ENCODE peak calls at places on chromosome 13, in ten cellular contexts. One of them, this sample, is unnamed. For H3K9me3, the result is how much of the 10 kb centered on the place peaks cover.

GRCh38 chr13:72763411-72763810 is 18.3 kb downstream of the DIS3 start:
- DNase-seq in lung: no peak
- DNase-seq in K562: no peak
- DNase-seq in pancreas: no peak
- DNase-seq in mammary epithelial cell: no peak
- DNase-seq in naive thymus-derived CD4-positive, alpha-beta T cell: no peak
- DNase-seq in tibial artery: no peak
- DNase-seq in endodermal cell: no peak
- DNase-seq in lower lobe of right lung: no peak
- DNase-seq in endothelial cell of umbilical vein: no peak
- DNase-seq in this sample: no peak

GRCh38 chr13:101535192-101535746 is 82.8 kb downstream of the ITGBL1 start:
- DNase-seq in endodermal cell: no peak
- DNase-seq in naive thymus-derived CD4-positive, alpha-beta T cell: no peak
- DNase-seq in tibial artery: no peak
- DNase-seq in lower lobe of right lung: no peak
- DNase-seq in endothelial cell of umbilical vein: no peak
- DNase-seq in pancreas: no peak
- DNase-seq in lung: no peak
- DNase-seq in mammary epithelial cell: no peak
- DNase-seq in K562: no peak
- DNase-seq in this sample: no peak

GRCh38 chr13:104074326-104074725 is 1008.1 kb upstream of the SLC10A2 start:
- DNase-seq in tibial artery: no peak
- DNase-seq in mammary epithelial cell: no peak
- DNase-seq in pancreas: no peak
- DNase-seq in endothelial cell of umbilical vein: no peak
- DNase-seq in naive thymus-derived CD4-positive, alpha-beta T cell: no peak
- DNase-seq in K562: no peak
- DNase-seq in lower lobe of right lung: no peak
- DNase-seq in endodermal cell: no peak
- DNase-seq in lung: no peak
- DNase-seq in this sample: no peak

GRCh38 chr13:66347718-66348117 is 882.4 kb downstream of the PCDH9 start:
- DNase-seq in naive thymus-derived CD4-positive, alpha-beta T cell: no peak
- DNase-seq in pancreas: no peak
- DNase-seq in tibial artery: no peak
- DNase-seq in mammary epithelial cell: no peak
- DNase-seq in endothelial cell of umbilical vein: no peak
- DNase-seq in K562: no peak
- DNase-seq in endodermal cell: no peak
- DNase-seq in lower lobe of right lung: no peak
- DNase-seq in lung: no peak
- DNase-seq in this sample: no peak

GRCh38 chr13:50724438-50724837 is 119.1 kb downstream of the DLEU7 start:
- DNase-seq in lower lobe of right lung: no peak
- DNase-seq in endodermal cell: no peak
- DNase-seq in K562: no peak
- DNase-seq in mammary epithelial cell: no peak
- DNase-seq in pancreas: no peak
- DNase-seq in lung: no peak
- DNase-seq in endothelial cell of umbilical vein: no peak
- DNase-seq in tibial artery: no peak
- DNase-seq in naive thymus-derived CD4-positive, alpha-beta T cell: no peak
- DNase-seq in this sample: no peak

GRCh38 chr13:41017153-41017552 is 2.0 kb downstream of the ELF1 start:
- DNase-seq in endodermal cell: no peak
- DNase-seq in pancreas: no peak
- DNase-seq in lower lobe of right lung: no peak
- DNase-seq in lung: no peak
- DNase-seq in endothelial cell of umbilical vein: peak
- DNase-seq in tibial artery: peak
- DNase-seq in mammary epithelial cell: peak
- DNase-seq in naive thymus-derived CD4-positive, alpha-beta T cell: no peak
- DNase-seq in K562: no peak
- DNase-seq in this sample: peak

GRCh38 chr13:108700421-108701170 is 71.2 kb downstream of the MYO16 start:
- DNase-seq in pancreas: no peak
- DNase-seq in K562: no peak
- DNase-seq in lung: no peak
- DNase-seq in mammary epithelial cell: peak
- DNase-seq in lower lobe of right lung: no peak
- DNase-seq in tibial artery: no peak
- DNase-seq in endodermal cell: no peak
- DNase-seq in naive thymus-derived CD4-positive, alpha-beta T cell: no peak
- DNase-seq in endothelial cell of umbilical vein: no peak
- DNase-seq in this sample: no peak

GRCh38 chr13:26560456-26560855 is 3.0 kb downstream of the WASF3 start:
- DNase-seq in endothelial cell of umbilical vein: no peak
- DNase-seq in naive thymus-derived CD4-positive, alpha-beta T cell: no peak
- DNase-seq in mammary epithelial cell: no peak
- DNase-seq in lower lobe of right lung: no peak
- DNase-seq in tibial artery: no peak
- DNase-seq in pancreas: no peak
- DNase-seq in endodermal cell: no peak
- DNase-seq in K562: no peak
- DNase-seq in lung: no peak
- DNase-seq in this sample: no peak

GRCh38 chr13:89496478-89496877 is 1825.3 kb downstream of the SLITRK5 start:
- DNase-seq in pancreas: no peak
- DNase-seq in endodermal cell: no peak
- DNase-seq in mammary epithelial cell: no peak
- DNase-seq in tibial artery: no peak
- DNase-seq in endothelial cell of umbilical vein: no peak
- DNase-seq in naive thymus-derived CD4-positive, alpha-beta T cell: no peak
- DNase-seq in lung: no peak
- DNase-seq in K562: no peak
- DNase-seq in lower lobe of right lung: no peak
- DNase-seq in this sample: no peak

GRCh38 chr13:24053505-24054251 is 106.8 kb upstream of the SPATA13 start:
- DNase-seq in K562: peak
- DNase-seq in lung: peak
- DNase-seq in naive thymus-derived CD4-positive, alpha-beta T cell: peak
- DNase-seq in tibial artery: no peak
- DNase-seq in pancreas: peak
- DNase-seq in endodermal cell: peak
- DNase-seq in lower lobe of right lung: peak
- DNase-seq in mammary epithelial cell: peak
- DNase-seq in endothelial cell of umbilical vein: peak
- DNase-seq in this sample: peak

GRCh38 chr13:113559901-113560644 is 24.5 kb upstream of the TFDP1 start:
- DNase-seq in mammary epithelial cell: no peak
- DNase-seq in lower lobe of right lung: peak
- DNase-seq in lung: peak
- DNase-seq in naive thymus-derived CD4-positive, alpha-beta T cell: no peak
- DNase-seq in endothelial cell of umbilical vein: no peak
- DNase-seq in tibial artery: no peak
- DNase-seq in endodermal cell: peak
- DNase-seq in K562: no peak
- DNase-seq in pancreas: no peak
- DNase-seq in this sample: no peak

GRCh38 chr13:112652512-112653458 is 37.1 kb upstream of the ATP11A start:
- DNase-seq in lower lobe of right lung: peak
- DNase-seq in pancreas: no peak
- DNase-seq in endothelial cell of umbilical vein: no peak
- DNase-seq in naive thymus-derived CD4-positive, alpha-beta T cell: no peak
- DNase-seq in tibial artery: no peak
- DNase-seq in mammary epithelial cell: peak
- DNase-seq in endodermal cell: no peak
- DNase-seq in K562: no peak
- DNase-seq in lung: no peak
- DNase-seq in this sample: no peak

GRCh38 chr13:106533101-106533939 is 2.1 kb downstream of the EFNB2 start:
- DNase-seq in tibial artery: peak
- DNase-seq in mammary epithelial cell: peak
- DNase-seq in lower lobe of right lung: peak
- DNase-seq in pancreas: peak
- DNase-seq in lung: peak
- DNase-seq in endodermal cell: peak
- DNase-seq in endothelial cell of umbilical vein: peak
- DNase-seq in naive thymus-derived CD4-positive, alpha-beta T cell: peak
- DNase-seq in K562: no peak
- DNase-seq in this sample: peak

GRCh38 chr13:18959229-18959628 is 222.4 kb downstream of the TUBA3C start:
- DNase-seq in lung: no peak
- DNase-seq in K562: no peak
- DNase-seq in mammary epithelial cell: no peak
- DNase-seq in lower lobe of right lung: no peak
- DNase-seq in pancreas: peak
- DNase-seq in endothelial cell of umbilical vein: no peak
- DNase-seq in tibial artery: no peak
- DNase-seq in naive thymus-derived CD4-positive, alpha-beta T cell: no peak
- DNase-seq in endodermal cell: no peak
- DNase-seq in this sample: no peak

GRCh38 chr13:18961383-18962117 is 220.1 kb downstream of the TUBA3C start:
- DNase-seq in K562: no peak
- DNase-seq in lung: no peak
- DNase-seq in endodermal cell: no peak
- DNase-seq in naive thymus-derived CD4-positive, alpha-beta T cell: no peak
- DNase-seq in pancreas: no peak
- DNase-seq in tibial artery: no peak
- DNase-seq in endothelial cell of umbilical vein: no peak
- DNase-seq in lower lobe of right lung: no peak
- DNase-seq in mammary epithelial cell: no peak
- DNase-seq in this sample: no peak

GRCh38 chr13:18962168-18962734 is 219.4 kb downstream of the TUBA3C start:
- DNase-seq in lung: no peak
- DNase-seq in naive thymus-derived CD4-positive, alpha-beta T cell: no peak
- DNase-seq in endodermal cell: no peak
- DNase-seq in lower lobe of right lung: no peak
- DNase-seq in mammary epithelial cell: no peak
- DNase-seq in pancreas: peak
- DNase-seq in K562: no peak
- DNase-seq in tibial artery: no peak
- DNase-seq in endothelial cell of umbilical vein: no peak
- DNase-seq in this sample: no peak

GRCh38 chr13:18959996-18960395 is 221.6 kb downstream of the TUBA3C start:
- DNase-seq in endothelial cell of umbilical vein: no peak
- DNase-seq in tibial artery: no peak
- DNase-seq in mammary epithelial cell: no peak
- DNase-seq in pancreas: peak
- DNase-seq in K562: no peak
- DNase-seq in endodermal cell: no peak
- DNase-seq in naive thymus-derived CD4-positive, alpha-beta T cell: no peak
- DNase-seq in lung: no peak
- DNase-seq in lower lobe of right lung: no peak
- DNase-seq in this sample: no peak

DNA sequence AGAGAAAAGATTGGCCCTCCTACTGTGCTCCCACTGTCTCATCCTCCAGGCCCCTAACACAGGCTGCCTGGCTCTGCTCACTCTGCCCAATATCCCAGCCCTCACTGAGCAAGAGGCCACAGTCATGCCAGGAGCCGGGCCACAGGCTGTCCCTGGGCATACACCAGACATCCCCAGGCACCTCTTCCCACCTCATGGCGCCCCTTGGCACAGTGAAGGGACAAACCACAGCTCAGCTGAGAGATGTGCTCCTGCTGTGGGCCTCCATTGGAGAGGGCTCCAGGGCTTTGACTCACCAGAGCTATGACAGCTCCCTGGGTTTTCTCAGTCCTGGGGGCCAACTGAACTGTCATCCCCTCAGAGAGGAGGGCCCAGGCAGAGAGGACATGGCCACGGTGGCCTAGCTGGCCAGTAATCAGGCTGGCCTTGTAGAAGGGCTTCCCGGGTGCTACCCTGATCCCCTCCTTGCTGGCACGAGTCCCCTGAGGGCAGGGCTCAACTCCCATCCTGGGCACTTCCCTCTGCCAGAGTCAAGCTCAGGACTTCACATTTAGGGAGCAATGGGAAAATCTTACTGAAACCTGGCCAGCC is 220.9 kb downstream of the TUBA3C start:
- DNase-seq in endodermal cell: no peak
- DNase-seq in endothelial cell of umbilical vein: no peak
- DNase-seq in mammary epithelial cell: no peak
- DNase-seq in lung: no peak
- DNase-seq in pancreas: peak
- DNase-seq in naive thymus-derived CD4-positive, alpha-beta T cell: no peak
- DNase-seq in K562: no peak
- DNase-seq in lower lobe of right lung: no peak
- DNase-seq in tibial artery: no peak
- DNase-seq in this sample: no peak
- H3K9me3 ChIP-seq in endodermal cell: under half
- H3K9me3 ChIP-seq in endothelial cell of umbilical vein: under half
- H3K9me3 ChIP-seq in mammary epithelial cell: half or more
- H3K9me3 ChIP-seq in lung: under half
- H3K9me3 ChIP-seq in pancreas: under half
- H3K9me3 ChIP-seq in naive thymus-derived CD4-positive, alpha-beta T cell: under half
- H3K9me3 ChIP-seq in K562: under half
- H3K9me3 ChIP-seq in lower lobe of right lung: under half
- H3K9me3 ChIP-seq in tibial artery: under half
- H3K9me3 ChIP-seq in this sample: under half

GRCh38 chr13:99988469-99989375 is 7.1 kb downstream of the ZIC2 start:
- DNase-seq in naive thymus-derived CD4-positive, alpha-beta T cell: no peak
- DNase-seq in K562: no peak
- DNase-seq in tibial artery: no peak
- DNase-seq in lower lobe of right lung: no peak
- DNase-seq in lung: no peak
- DNase-seq in endodermal cell: peak
- DNase-seq in endothelial cell of umbilical vein: no peak
- DNase-seq in pancreas: no peak
- DNase-seq in mammary epithelial cell: no peak
- DNase-seq in this sample: no peak
- H3K4me3 ChIP-seq in naive thymus-derived CD4-positive, alpha-beta T cell: no peak
- H3K4me3 ChIP-seq in K562: no peak
- H3K4me3 ChIP-seq in tibial artery: no peak
- H3K4me3 ChIP-seq in lower lobe of right lung: no peak
- H3K4me3 ChIP-seq in lung: no peak
- H3K4me3 ChIP-seq in endodermal cell: peak
- H3K4me3 ChIP-seq in endothelial cell of umbilical vein: no peak
- H3K4me3 ChIP-seq in pancreas: no peak
- H3K4me3 ChIP-seq in mammary epithelial cell: no peak
- H3K4me3 ChIP-seq in this sample: no peak

GRCh38 chr13:48637601-48638000 is 16.1 kb upstream of the CYSLTR2 start:
- DNase-seq in K562: no peak
- DNase-seq in lung: no peak
- DNase-seq in pancreas: no peak
- DNase-seq in lower lobe of right lung: no peak
- DNase-seq in mammary epithelial cell: no peak
- DNase-seq in endothelial cell of umbilical vein: no peak
- DNase-seq in tibial artery: no peak
- DNase-seq in naive thymus-derived CD4-positive, alpha-beta T cell: no peak
- DNase-seq in endodermal cell: no peak
- DNase-seq in this sample: no peak
- H3K9me3 ChIP-seq in K562: under half
- H3K9me3 ChIP-seq in lung: under half
- H3K9me3 ChIP-seq in pancreas: under half
- H3K9me3 ChIP-seq in lower lobe of right lung: under half
- H3K9me3 ChIP-seq in mammary epithelial cell: under half
- H3K9me3 ChIP-seq in endothelial cell of umbilical vein: under half
- H3K9me3 ChIP-seq in tibial artery: under half
- H3K9me3 ChIP-seq in naive thymus-derived CD4-positive, alpha-beta T cell: under half
- H3K9me3 ChIP-seq in endodermal cell: under half
- H3K9me3 ChIP-seq in this sample: under half

DNA sequence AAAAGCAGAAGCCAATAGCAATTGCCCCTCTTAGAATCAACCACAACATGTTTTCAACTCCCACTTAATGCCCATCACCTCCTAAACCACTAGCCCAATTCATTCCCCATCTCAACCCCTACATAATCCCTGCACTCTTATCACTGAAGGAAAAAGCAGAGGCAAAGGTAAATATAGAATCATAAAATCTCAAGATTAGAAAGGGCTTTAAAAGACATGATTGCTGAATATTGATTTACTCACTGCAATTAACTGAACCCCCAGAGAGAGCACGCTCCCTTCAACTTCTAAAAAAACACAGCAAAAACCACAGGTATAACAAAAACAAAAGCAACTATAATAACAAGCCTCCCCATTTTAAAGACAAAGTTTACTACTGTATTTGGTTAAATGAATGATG is 15.1 kb upstream of the POU4F1 start:
- DNase-seq in mammary epithelial cell: no peak
- DNase-seq in pancreas: no peak
- DNase-seq in lower lobe of right lung: no peak
- DNase-seq in lung: no peak
- DNase-seq in endodermal cell: no peak
- DNase-seq in endothelial cell of umbilical vein: no peak
- DNase-seq in K562: no peak
- DNase-seq in tibial artery: no peak
- DNase-seq in naive thymus-derived CD4-positive, alpha-beta T cell: no peak
- DNase-seq in this sample: no peak
- H3K4me3 ChIP-seq in mammary epithelial cell: no peak
- H3K4me3 ChIP-seq in pancreas: no peak
- H3K4me3 ChIP-seq in lower lobe of right lung: no peak
- H3K4me3 ChIP-seq in lung: no peak
- H3K4me3 ChIP-seq in endodermal cell: no peak
- H3K4me3 ChIP-seq in endothelial cell of umbilical vein: no peak
- H3K4me3 ChIP-seq in K562: no peak
- H3K4me3 ChIP-seq in tibial artery: no peak
- H3K4me3 ChIP-seq in naive thymus-derived CD4-positive, alpha-beta T cell: no peak
- H3K4me3 ChIP-seq in this sample: no peak